ENCODE peak calls at places on chromosomes 2 and 18, in five cellular contexts. One of them, this sample, is unnamed.

GRCh38 chr2:188280811-188281222 is 10.9 kb upstream of the GULP1 start:
- DNase-seq in naive thymus-derived CD4-positive, alpha-beta T cell: no peak
- DNase-seq in WERI-Rb-1: no peak
- DNase-seq in brain microvascular endothelial cell: no peak
- DNase-seq in SK-N-MC: no peak
- DNase-seq in this sample: no peak

GRCh38 chr2:160583162-160583522 is 89.5 kb upstream of the RBMS1 start:
- DNase-seq in WERI-Rb-1: no peak
- DNase-seq in naive thymus-derived CD4-positive, alpha-beta T cell: no peak
- DNase-seq in SK-N-MC: no peak
- DNase-seq in brain microvascular endothelial cell: peak; percentile 69
- DNase-seq in this sample: no peak

GRCh38 chr2:236417150-236417549 is 152.5 kb upstream of the ACKR3 start:
- DNase-seq in brain microvascular endothelial cell: no peak
- DNase-seq in SK-N-MC: no peak
- DNase-seq in WERI-Rb-1: no peak
- DNase-seq in naive thymus-derived CD4-positive, alpha-beta T cell: no peak
- DNase-seq in this sample: no peak

GRCh38 chr2:164014791-164015190 is 279.0 kb upstream of the FIGN start:
- DNase-seq in naive thymus-derived CD4-positive, alpha-beta T cell: no peak
- DNase-seq in brain microvascular endothelial cell: no peak
- DNase-seq in SK-N-MC: no peak
- DNase-seq in WERI-Rb-1: no peak
- DNase-seq in this sample: no peak

GRCh38 chr18:55794288-55795052 is 206.5 kb upstream of the TCF4 start:
- DNase-seq in SK-N-MC: no peak
- DNase-seq in naive thymus-derived CD4-positive, alpha-beta T cell: no peak
- DNase-seq in brain microvascular endothelial cell: no peak
- DNase-seq in WERI-Rb-1: no peak
- DNase-seq in this sample: no peak

GRCh38 chr18:78884502-78884901 is 95.1 kb upstream of the SALL3 start:
- DNase-seq in SK-N-MC: no peak
- DNase-seq in brain microvascular endothelial cell: no peak
- DNase-seq in WERI-Rb-1: no peak
- DNase-seq in naive thymus-derived CD4-positive, alpha-beta T cell: no peak
- DNase-seq in this sample: no peak

GRCh38 chr2:62958206-62958605 is 92.4 kb upstream of the OTX1 start:
- DNase-seq in brain microvascular endothelial cell: no peak
- DNase-seq in WERI-Rb-1: no peak
- DNase-seq in SK-N-MC: no peak
- DNase-seq in naive thymus-derived CD4-positive, alpha-beta T cell: no peak
- DNase-seq in this sample: no peak

GRCh38 chr2:230665263-230665691 is 47.4 kb upstream of the CAB39 start:
- DNase-seq in SK-N-MC: no peak
- DNase-seq in brain microvascular endothelial cell: no peak
- DNase-seq in WERI-Rb-1: no peak
- DNase-seq in naive thymus-derived CD4-positive, alpha-beta T cell: no peak
- DNase-seq in this sample: peak; percentile 73

GRCh38 chr18:54223568-54224241 is 764 bp downstream of the MBD2 start:
- DNase-seq in SK-N-MC: no peak
- DNase-seq in WERI-Rb-1: peak; percentile 38
- DNase-seq in naive thymus-derived CD4-positive, alpha-beta T cell: no peak
- DNase-seq in brain microvascular endothelial cell: peak; percentile 90
- DNase-seq in this sample: no peak

GRCh38 chr2:236674238-236674637 is 104.6 kb downstream of the ACKR3 start:
- DNase-seq in WERI-Rb-1: no peak
- DNase-seq in SK-N-MC: no peak
- DNase-seq in brain microvascular endothelial cell: no peak
- DNase-seq in naive thymus-derived CD4-positive, alpha-beta T cell: no peak
- DNase-seq in this sample: no peak

GRCh38 chr18:34942276-34942675 is 98.9 kb upstream of the MAPRE2 start:
- DNase-seq in SK-N-MC: no peak
- DNase-seq in brain microvascular endothelial cell: peak; percentile 22
- DNase-seq in WERI-Rb-1: no peak
- DNase-seq in naive thymus-derived CD4-positive, alpha-beta T cell: no peak
- DNase-seq in this sample: no peak

GRCh38 chr18:2089416-2089815 is 481.9 kb downstream of the METTL4 start:
- DNase-seq in SK-N-MC: no peak
- DNase-seq in naive thymus-derived CD4-positive, alpha-beta T cell: no peak
- DNase-seq in WERI-Rb-1: no peak
- DNase-seq in brain microvascular endothelial cell: no peak
- DNase-seq in this sample: no peak

GRCh38 chr18:41461058-41461560 is 493.9 kb upstream of the PIK3C3 start:
- DNase-seq in SK-N-MC: no peak
- DNase-seq in naive thymus-derived CD4-positive, alpha-beta T cell: no peak
- DNase-seq in WERI-Rb-1: no peak
- DNase-seq in brain microvascular endothelial cell: no peak
- DNase-seq in this sample: no peak

GRCh38 chr2:241620419-241620769 is 16.6 kb downstream of the THAP4 start:
- DNase-seq in brain microvascular endothelial cell: peak; percentile 39
- DNase-seq in WERI-Rb-1: no peak
- DNase-seq in SK-N-MC: no peak
- DNase-seq in naive thymus-derived CD4-positive, alpha-beta T cell: no peak
- DNase-seq in this sample: no peak
- H3K27ac ChIP-seq in brain microvascular endothelial cell: no peak overlapping the region
- H3K27ac ChIP-seq in WERI-Rb-1: no peak overlapping the region
- H3K27ac ChIP-seq in SK-N-MC: no peak overlapping the region
- H3K27ac ChIP-seq in naive thymus-derived CD4-positive, alpha-beta T cell: no peak overlapping the region
- H3K27ac ChIP-seq in this sample: no peak overlapping the region

DNA sequence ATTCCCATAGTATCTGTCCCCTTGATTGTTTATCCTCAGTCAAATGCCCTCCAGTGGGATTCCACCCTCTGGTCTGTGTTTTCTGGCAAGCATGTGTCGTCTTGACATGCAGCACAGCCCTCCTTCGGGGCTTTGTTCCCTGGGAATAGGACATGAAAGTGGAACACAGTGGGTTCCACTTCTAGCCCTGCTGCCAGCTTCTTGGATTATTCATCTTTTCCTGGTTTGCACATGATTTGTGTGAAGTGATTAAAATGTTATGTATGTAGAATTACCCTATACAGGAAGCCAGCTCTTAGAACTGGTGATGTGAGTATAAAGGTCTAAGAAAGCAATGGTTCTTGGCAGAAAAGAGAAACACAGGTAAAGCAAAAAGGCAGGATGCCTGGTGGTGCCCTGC is 142.3 kb downstream of the TANC1 start:
- DNase-seq in brain microvascular endothelial cell: no peak
- DNase-seq in SK-N-MC: no peak
- DNase-seq in WERI-Rb-1: no peak
- DNase-seq in naive thymus-derived CD4-positive, alpha-beta T cell: no peak
- DNase-seq in this sample: no peak
- H3K27ac ChIP-seq in brain microvascular endothelial cell: no peak overlapping the region
- H3K27ac ChIP-seq in SK-N-MC: no peak overlapping the region
- H3K27ac ChIP-seq in WERI-Rb-1: no peak overlapping the region
- H3K27ac ChIP-seq in naive thymus-derived CD4-positive, alpha-beta T cell: no peak overlapping the region
- H3K27ac ChIP-seq in this sample: no peak overlapping the region

GRCh38 chr2:3022841-3023372 is 354.7 kb downstream of the EIPR1 start:
- DNase-seq in naive thymus-derived CD4-positive, alpha-beta T cell: no peak
- DNase-seq in SK-N-MC: no peak
- DNase-seq in WERI-Rb-1: no peak
- DNase-seq in brain microvascular endothelial cell: no peak
- DNase-seq in this sample: no peak

GRCh38 chr2:3021720-3022119 is 355.9 kb downstream of the EIPR1 start:
- DNase-seq in SK-N-MC: no peak
- DNase-seq in brain microvascular endothelial cell: no peak
- DNase-seq in naive thymus-derived CD4-positive, alpha-beta T cell: no peak
- DNase-seq in WERI-Rb-1: no peak
- DNase-seq in this sample: no peak

GRCh38 chr2:3025261-3025660 is 352.4 kb downstream of the EIPR1 start:
- DNase-seq in SK-N-MC: no peak
- DNase-seq in naive thymus-derived CD4-positive, alpha-beta T cell: no peak
- DNase-seq in WERI-Rb-1: no peak
- DNase-seq in brain microvascular endothelial cell: no peak
- DNase-seq in this sample: no peak

GRCh38 chr2:3024401-3024935 is 353.1 kb downstream of the EIPR1 start:
- DNase-seq in naive thymus-derived CD4-positive, alpha-beta T cell: no peak
- DNase-seq in SK-N-MC: no peak
- DNase-seq in brain microvascular endothelial cell: no peak
- DNase-seq in WERI-Rb-1: no peak
- DNase-seq in this sample: no peak

GRCh38 chr2:3023531-3023930 is 354.1 kb downstream of the EIPR1 start:
- DNase-seq in SK-N-MC: no peak
- DNase-seq in brain microvascular endothelial cell: no peak
- DNase-seq in naive thymus-derived CD4-positive, alpha-beta T cell: no peak
- DNase-seq in WERI-Rb-1: no peak
- DNase-seq in this sample: no peak
- H3K27ac ChIP-seq in SK-N-MC: no peak overlapping the region
- H3K27ac ChIP-seq in brain microvascular endothelial cell: no peak overlapping the region
- H3K27ac ChIP-seq in naive thymus-derived CD4-positive, alpha-beta T cell: no peak overlapping the region
- H3K27ac ChIP-seq in WERI-Rb-1: no peak overlapping the region
- H3K27ac ChIP-seq in this sample: no peak overlapping the region

DNA sequence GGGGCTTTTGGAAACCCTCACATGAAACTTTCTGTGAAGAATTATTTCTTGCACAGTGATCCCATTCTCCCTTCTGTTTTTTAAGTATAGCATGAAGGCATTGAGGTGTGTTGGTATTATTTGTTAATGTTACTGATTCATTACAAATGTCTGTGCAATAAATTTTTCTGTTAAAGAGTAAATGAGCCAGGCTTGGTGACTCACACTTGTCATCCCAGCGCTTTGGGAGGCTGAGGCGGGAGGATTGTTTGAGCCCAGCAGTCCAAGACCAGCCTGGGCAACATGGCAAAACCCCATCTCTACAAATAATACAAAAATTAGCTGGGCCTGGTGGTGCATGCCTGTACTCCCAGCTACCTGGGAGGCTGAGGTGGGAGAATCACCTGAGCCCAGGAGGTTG is 87.8 kb downstream of the KCTD18 start:
- DNase-seq in WERI-Rb-1: no peak
- DNase-seq in brain microvascular endothelial cell: no peak
- DNase-seq in naive thymus-derived CD4-positive, alpha-beta T cell: no peak
- DNase-seq in SK-N-MC: no peak
- DNase-seq in this sample: no peak
- H3K27ac ChIP-seq in WERI-Rb-1: no peak overlapping the region
- H3K27ac ChIP-seq in brain microvascular endothelial cell: no peak overlapping the region
- H3K27ac ChIP-seq in naive thymus-derived CD4-positive, alpha-beta T cell: no peak overlapping the region
- H3K27ac ChIP-seq in SK-N-MC: no peak overlapping the region
- H3K27ac ChIP-seq in this sample: no peak overlapping the region

This sample was measured in GM12878.